ENCODE peak calls at places on chromosomes 4 and X, in four cellular contexts. V is IMR-90, M is mesendoderm, F is H1. O is an unnamed sample.

GRCh38 chr4:114509340-114509739 is 89.3 kb upstream of the UGT8 start:
- DNase-seq in V (no peak), M (no peak), F (no peak), O (no peak)

GRCh38 chrX:120372667-120373370 is 10.9 kb downstream of the ATP1B4 start:
- DNase-seq in V (no peak), M (no peak), F (no peak), O (no peak)

GRCh38 chr4:182918044-182918607 is 940 bp upstream of the DCTD start:
- DNase-seq in V (no peak), M (no peak), F (no peak), O (no peak)

GRCh38 chrX:57587607-57588006 is 4.2 kb upstream of the ZXDB start:
- DNase-seq in V (no peak), M (no peak), F (no peak), O (no peak)

GRCh38 chrX:28639502-28639901 is 52.3 kb downstream of the IL1RAPL1 start:
- DNase-seq in V (peak; percentile 3), M (no peak), F (no peak), O (no peak)

GRCh38 chrX:54807524-54808108 is at the start of gene MAGED2:
- DNase-seq in V (peak; percentile 16), M (peak; percentile 26), F (no peak), O (peak; percentile 42)

GRCh38 chr4:776743-777441 is 49.0 kb downstream of the CPLX1 start:
- DNase-seq in V (no peak), M (no peak), F (no peak), O (no peak)

GRCh38 chr4:100041646-100042045 is 91.6 kb upstream of the H2AZ1 start:
- DNase-seq in V (peak; percentile 3), M (no peak), F (no peak), O (no peak)

GRCh38 chr4:76811604-76812412 is 86.1 kb downstream of the SOWAHB start:
- DNase-seq in V (peak; percentile 69), M (peak; percentile 74), F (no peak), O (peak; percentile 28)

GRCh38 chr4:105279314-105279713 is 132.6 kb downstream of the TET2 start:
- DNase-seq in V (no peak), M (no peak), F (no peak), O (no peak)

GRCh38 chr4:61359301-61359700 is 159.2 kb downstream of the ADGRL3 start:
- DNase-seq in V (no peak), M (peak; percentile 67), F (no peak), O (peak; percentile 54)

GRCh38 chrX:49840679-49841078 is 11.6 kb downstream of the PAGE4 start:
- DNase-seq in V (peak; percentile 35), M (peak; percentile 94), F (peak; percentile 63), O (peak; percentile 84)
- H4K5ac ChIP-seq in V (no peak overlapping the region), M (no peak overlapping the region), F (no peak overlapping the region), O (no peak overlapping the region)

GRCh38 chr4:139099366-139099982 is 77.5 kb downstream of the ELF2 start:
- DNase-seq in V (peak; percentile 86), M (peak; percentile 91), F (peak; percentile 73), O (peak; percentile 71)
- H4K5ac ChIP-seq in V (no peak overlapping the region), M (no peak overlapping the region), F (no peak overlapping the region), O (no peak overlapping the region)

GRCh38 chrX:112642349-112642748 is 37.4 kb downstream of the LHFPL1 start:
- DNase-seq in V (peak; percentile 75), M (peak; percentile 72), F (peak; percentile 46), O (peak; percentile 74)

GRCh38 chrX:112646651-112647050 is 33.1 kb downstream of the LHFPL1 start:
- DNase-seq in V (no peak), M (no peak), F (no peak), O (no peak)

GRCh38 chrX:112645774-112646173 is 34.0 kb downstream of the LHFPL1 start:
- DNase-seq in V (no peak), M (no peak), F (no peak), O (no peak)

GRCh38 chrX:112643721-112644120 is 36.0 kb downstream of the LHFPL1 start:
- DNase-seq in V (no peak), M (peak; percentile 1), F (no peak), O (no peak)

DNA sequence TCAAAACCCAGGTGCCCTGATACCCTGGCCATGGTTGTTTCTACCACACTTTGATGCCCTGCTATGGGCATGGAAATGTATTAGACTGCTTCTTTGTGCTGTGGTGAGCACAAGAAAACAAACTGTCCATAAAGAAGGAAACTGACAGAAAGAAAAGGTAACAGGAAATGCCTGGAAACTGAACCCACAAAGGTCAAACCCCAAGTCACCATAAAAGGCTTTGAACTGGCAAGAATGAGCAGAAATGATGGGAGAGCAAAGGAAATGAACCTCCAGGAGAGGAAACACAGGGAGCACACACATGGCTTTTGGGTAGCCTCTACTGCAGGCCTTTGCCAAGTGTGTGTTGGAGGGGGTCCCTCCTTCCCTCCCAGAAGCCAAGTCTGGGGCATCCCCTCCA is 35.0 kb downstream of the LHFPL1 start:
- DNase-seq in V (no peak), M (no peak), F (no peak), O (no peak)
- H4K5ac ChIP-seq in V (peak overlapping the region; percentile 8), M (no peak overlapping the region), F (no peak overlapping the region), O (no peak overlapping the region)

DNA sequence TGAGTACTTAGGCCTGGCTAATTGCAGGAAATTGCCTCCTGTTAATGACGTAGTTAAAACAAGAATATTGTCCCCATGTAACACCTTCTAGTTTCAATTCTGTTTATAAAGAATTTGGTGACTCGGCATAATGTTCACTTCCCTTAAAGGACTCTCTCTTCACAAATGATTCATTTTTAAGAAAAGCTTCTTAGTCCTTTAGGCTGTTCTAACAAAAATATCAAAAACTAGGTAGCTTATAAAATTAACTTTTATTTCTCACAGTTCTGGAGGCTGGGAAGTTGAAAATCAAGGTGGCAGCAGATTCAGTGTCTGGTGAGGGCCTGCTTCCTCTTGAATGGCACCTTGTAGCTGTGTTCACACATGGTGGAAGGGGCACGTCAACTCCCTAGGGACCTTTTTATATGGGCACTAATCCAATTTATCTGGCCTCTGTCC is 23.8 kb downstream of the COL25A1 start:
- DNase-seq in V (no peak), M (no peak), F (no peak), O (no peak)
- H4K5ac ChIP-seq in V (no peak overlapping the region), M (no peak overlapping the region), F (no peak overlapping the region), O (no peak overlapping the region)

DNA sequence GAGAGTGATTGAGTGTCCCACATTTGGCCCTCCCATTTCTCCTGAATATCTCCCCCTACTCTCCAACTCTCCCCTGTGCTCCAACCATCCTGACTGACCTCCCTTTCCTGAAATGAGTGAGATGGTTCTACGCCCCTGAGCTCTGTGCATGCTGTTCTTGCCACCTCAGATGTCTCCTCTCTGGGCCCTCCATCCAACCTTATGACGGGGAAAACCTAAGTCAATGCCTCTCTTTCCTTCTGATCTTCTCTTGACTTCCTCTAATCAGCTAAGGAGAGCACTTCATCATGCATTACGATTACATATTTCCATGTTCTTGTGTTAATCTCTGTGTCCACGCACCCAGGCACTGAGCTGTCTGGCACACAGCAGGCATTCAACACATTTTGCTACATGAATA is 1.1 kb upstream of the TNIP3 start:
- DNase-seq in V (no peak), M (no peak), F (no peak), O (no peak)
- H4K5ac ChIP-seq in V (no peak overlapping the region), M (no peak overlapping the region), F (no peak overlapping the region), O (no peak overlapping the region)

GRCh38 chr4:7034262-7035081 is 8.7 kb upstream of the TADA2B start:
- DNase-seq in V (peak; percentile 67), M (peak; percentile 37), F (no peak), O (no peak)
- H4K5ac ChIP-seq in V (peak overlapping the region; percentile 5), M (no peak overlapping the region), F (no peak overlapping the region), O (no peak overlapping the region)

DNA sequence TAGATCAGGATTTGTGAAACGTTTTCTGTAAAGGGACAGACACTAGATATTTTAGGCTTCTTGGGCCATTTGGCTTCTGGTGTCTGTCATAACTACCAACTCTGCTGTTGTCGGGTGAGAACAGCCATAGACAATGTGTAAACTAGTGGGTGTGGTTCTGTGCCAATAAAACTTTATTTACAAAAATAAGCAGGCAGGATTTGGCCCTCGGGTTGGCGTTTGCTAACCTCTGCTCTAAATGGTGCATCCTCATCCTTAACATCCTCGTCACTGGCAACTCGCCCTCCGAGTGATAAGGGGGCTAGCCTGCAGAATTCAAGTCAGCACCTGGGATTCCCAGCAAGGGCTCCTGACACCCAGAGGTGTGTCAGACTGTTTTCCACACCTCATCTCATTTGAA is 105.8 kb upstream of the MSX1 start:
- DNase-seq in V (no peak), M (peak; percentile 70), F (no peak), O (no peak)
- H4K5ac ChIP-seq in V (no peak overlapping the region), M (no peak overlapping the region), F (no peak overlapping the region), O (no peak overlapping the region)